ENCODE peak calls at places on chromosomes 2 and 18, in nine cellular contexts. N, G, V, L, P, J, Y, Z and M are unnamed samples.

GRCh38 chr2:169036717-169037450 is 5.8 kb upstream of the ABCB11 start:
- DNase-seq in Z (no peak), L (no peak), Y (no peak), V (no peak), J (no peak), G (no peak), N (no peak), P (no peak), M (no peak)

GRCh38 chr18:80010551-80010906 is 22.2 kb upstream of the TXNL4A start:
- DNase-seq in Z (no peak), Y (no peak), V (no peak), J (no peak), L (peak; percentile 87), P (no peak), G (no peak), N (no peak), M (no peak)

GRCh38 chr2:101063352-101063751 is 61.3 kb downstream of the RPL31 start:
- DNase-seq in G (no peak), P (no peak), J (peak; percentile 25), V (no peak), Y (no peak), L (no peak), N (no peak), Z (no peak), M (no peak)

GRCh38 chr2:210539035-210539434 is 17.4 kb upstream of the CPS1 start:
- DNase-seq in P (no peak), Y (no peak), L (no peak), V (no peak), J (peak; percentile 47), G (no peak), Z (no peak), N (no peak), M (no peak)

GRCh38 chr2:77552956-77553355 is 30.8 kb upstream of the LRRTM4 start:
- DNase-seq in J (no peak), G (peak; percentile 27), Y (no peak), Z (no peak), P (no peak), N (no peak), L (no peak), V (no peak), M (no peak)

GRCh38 chr18:59787998-59788875 is 91.0 kb upstream of the CCBE1 start:
- DNase-seq in N (no peak), V (peak; percentile 35), Z (no peak), P (no peak), L (no peak), G (no peak), Y (no peak), J (no peak), M (no peak)

GRCh38 chr2:165698621-165698946 is 95.5 kb downstream of the GALNT3 start:
- DNase-seq in J (peak; percentile 44), N (peak; percentile 27), P (no peak), Y (peak; percentile 41), G (no peak), Z (peak; percentile 29), L (no peak), V (peak; percentile 19), M (peak; percentile 19)

GRCh38 chr18:3262234-3263171 is 570 bp downstream of the MYL12B start:
- DNase-seq in V (no peak), P (peak; percentile 88), J (no peak), N (no peak), Y (no peak), G (no peak), L (no peak), Z (no peak), M (no peak)

GRCh38 chr2:223027442-223027841 is 24.5 kb upstream of the KCNE4 start:
- DNase-seq in Z (no peak), G (no peak), J (no peak), L (no peak), P (no peak), V (no peak), Y (peak; percentile 38), N (no peak), M (no peak)

GRCh38 chr2:9440058-9440727 is 16.7 kb downstream of the CPSF3 start:
- DNase-seq in G (no peak), P (no peak), V (no peak), J (no peak), L (no peak), Y (no peak), Z (no peak), N (no peak), M (no peak)

GRCh38 chr2:47336259-47337238 is 66.4 kb upstream of the MSH2 start:
- DNase-seq in P (peak; percentile 81), J (no peak), V (no peak), G (no peak), N (peak; percentile 55), Z (peak; percentile 22), Y (no peak), L (no peak), M (no peak)

GRCh38 chr2:9573013-9573708 is 17.5 kb upstream of the ADAM17 start:
- DNase-seq in N (no peak), L (no peak), G (no peak), J (no peak), Z (no peak), Y (no peak), P (no peak), V (no peak), M (no peak)

GRCh38 chr2:207734264-207734635 is 22.8 kb downstream of the CCNYL1 start:
- DNase-seq in Y (no peak), J (peak; percentile 75), G (no peak), Z (no peak), L (no peak), P (no peak), V (peak; percentile 21), N (no peak), M (no peak)

GRCh38 chr2:85949280-85949679 is 60.5 kb upstream of the ST3GAL5 start:
- DNase-seq in J (no peak), L (no peak), G (no peak), P (no peak), Y (peak; percentile 43), Z (no peak), N (no peak), V (no peak), M (no peak)

GRCh38 chr2:31415421-31415820 is 879 bp upstream of the XDH start:
- DNase-seq in Z (no peak), J (no peak), Y (no peak), V (no peak), N (no peak), P (no peak), L (no peak), G (no peak), M (no peak)

GRCh38 chr2:68766378-68766845 is 31.8 kb downstream of the ARHGAP25 start:
- DNase-seq in N (no peak), P (no peak), J (no peak), Y (peak; percentile 48), V (no peak), G (peak; percentile 60), Z (peak; percentile 56), L (peak; percentile 69), M (peak; percentile 41)
- TF ChIP-seq POLR2AphosphoS5 in N (no peak), P (no peak), J (no peak), Y (no peak), V (no peak), G (no peak), Z (peak; percentile 17), L (no peak), M (peak; percentile 44)

DNA sequence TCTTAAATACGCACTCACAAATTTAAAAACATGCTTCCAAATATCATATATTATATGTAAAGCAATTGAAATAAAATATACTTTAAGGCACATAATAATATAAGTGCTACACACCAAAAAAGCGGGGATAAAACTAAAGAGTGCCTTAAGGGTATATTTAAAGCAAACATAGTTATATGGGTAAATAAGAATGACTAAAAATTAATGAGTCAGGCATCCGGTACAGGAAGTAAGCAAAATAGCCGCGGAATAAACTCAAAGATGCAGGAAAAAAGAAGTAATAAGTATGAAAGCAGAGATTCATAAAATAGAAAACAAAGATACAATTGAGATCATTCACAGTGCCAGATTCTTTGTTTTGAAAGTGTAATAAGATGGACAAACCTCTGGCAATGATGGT is 503.5 kb upstream of the SOX11 start:
- DNase-seq in G (no peak), Z (no peak), V (no peak), Y (no peak), L (no peak), J (no peak), P (no peak), N (no peak), M (no peak)
- H3K27ac ChIP-seq in G (no peak overlapping the region), Z (no peak overlapping the region), V (no peak overlapping the region), Y (no peak overlapping the region), L (no peak overlapping the region), J (no peak overlapping the region), P (no peak overlapping the region), N (no peak overlapping the region), M (no peak overlapping the region)

DNA sequence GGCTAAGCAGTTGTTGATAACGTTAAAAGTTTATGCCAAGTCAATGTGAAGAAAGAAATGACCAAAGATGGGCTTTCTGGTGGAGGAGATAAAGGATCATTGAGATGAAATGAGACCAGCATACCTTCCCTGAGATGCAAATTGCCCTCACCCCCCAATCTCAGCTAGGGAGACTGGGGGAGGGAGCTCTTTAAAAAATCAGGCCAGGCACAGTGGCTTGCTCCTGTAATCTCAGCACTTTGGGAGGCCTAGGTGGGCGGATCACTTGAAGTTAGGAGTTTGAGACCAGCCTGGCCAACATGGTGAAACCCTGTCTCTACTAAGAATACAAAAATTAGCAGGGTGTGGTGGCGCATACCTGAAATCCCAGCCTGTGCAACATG is 30.9 kb upstream of the KCMF1 start:
- DNase-seq in N (no peak), V (no peak), Y (no peak), Z (no peak), P (no peak), G (no peak), J (no peak), L (no peak), M (no peak)
- H3K4me3 ChIP-seq in N (peak overlapping the region; percentile 41), V (no peak overlapping the region), Y (peak overlapping the region; percentile 4), Z (no peak overlapping the region), P (no peak overlapping the region), G (no peak overlapping the region), J (no peak overlapping the region), L (no peak overlapping the region), M (no peak overlapping the region)

DNA sequence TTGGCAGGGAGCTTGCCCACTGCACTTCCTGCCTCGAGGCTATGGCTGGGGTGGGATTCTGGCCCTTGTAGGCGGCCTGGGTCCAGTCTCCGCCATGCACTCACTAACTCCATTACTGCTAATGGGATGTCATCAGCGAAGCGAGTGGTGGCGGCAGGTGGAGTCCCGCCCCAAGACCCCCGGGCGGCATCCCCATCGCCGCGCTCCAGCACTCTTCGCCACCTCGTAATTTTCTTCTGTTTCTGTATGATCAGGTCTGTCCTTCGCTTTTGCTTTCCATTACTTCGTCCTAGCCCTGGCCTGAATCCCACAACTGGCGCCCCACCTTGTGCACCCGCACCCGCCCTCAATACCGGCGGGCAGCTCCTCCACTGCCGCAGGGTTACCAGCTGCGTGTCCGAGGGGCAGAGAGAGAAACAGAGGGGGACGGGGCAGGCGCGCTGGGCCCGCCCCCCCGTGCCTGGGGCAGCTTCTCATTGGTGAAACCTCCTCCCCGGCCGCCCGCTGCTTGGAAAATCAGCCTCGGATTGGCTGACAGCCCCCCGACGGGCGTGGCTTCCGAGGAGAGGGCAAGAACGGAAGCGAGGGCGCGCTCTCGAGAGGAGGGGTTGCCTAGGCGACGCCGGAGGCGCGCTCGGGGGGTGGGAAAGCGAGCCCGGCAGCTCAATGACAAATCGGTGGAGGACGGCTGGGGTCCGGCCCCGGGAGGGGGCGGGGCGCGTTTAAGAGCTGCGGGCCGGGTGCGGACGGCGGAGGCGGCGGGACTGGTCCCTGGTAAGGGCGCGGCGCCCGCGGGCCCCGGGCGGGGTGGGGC is at the start of gene RALB:
- DNase-seq in L (peak; percentile 100), J (peak; percentile 98), N (peak; percentile 87), P (peak; percentile 96), V (peak; percentile 96), Z (peak; percentile 100), G (peak; percentile 99), Y (peak; percentile 100), M (peak; percentile 100)
- TF ChIP-seq POLR2AphosphoS5 in L (peak; percentile 84), J (peak; percentile 42), N (peak; percentile 40), P (no peak), V (peak; percentile 69), Z (peak; percentile 95), G (peak; percentile 60), Y (peak; percentile 78), M (no peak)